ENCODE peak calls at places on chromosomes 2 and 18, in six cellular contexts. Z is mesendoderm; E is T1000; L is NCI-H524; M is DMS153; J is stimulated activated CD4-positive, alpha-beta T cell treated with anti-CD3 and anti-CD28 coated beads, Interleukin-4, amount 100 ng/mL, for 1 hour. K is an unnamed sample.

GRCh38 chr2:42216712-42217111 is 47.6 kb downstream of the EML4 start:
- DNase-seq in Z (no peak), E (no peak), L (no peak), M (no peak), J (no peak), K (peak)

GRCh38 chr2:222627764-222628163 is 28.1 kb downstream of the FARSB start:
- DNase-seq in Z (no peak), E (no peak), L (no peak), M (no peak), J (no peak), K (no peak)

GRCh38 chr2:207523005-207523404 is 6.8 kb upstream of the CREB1 start:
- DNase-seq in Z (no peak), E (no peak), L (no peak), M (no peak), J (no peak), K (no peak)

GRCh38 chr2:84873350-84873749 is 7.5 kb downstream of the TRABD2A start:
- DNase-seq in Z (no peak), E (no peak), L (no peak), M (no peak), J (no peak), K (no peak)

GRCh38 chr2:166321076-166321475 is 54.7 kb downstream of the SCN9A start:
- DNase-seq in Z (no peak), E (no peak), L (no peak), M (no peak), J (no peak), K (no peak)

GRCh38 chr2:20457661-20458630 is 11.1 kb downstream of the RHOB start:
- DNase-seq in Z (no peak), E (no peak), L (no peak), M (no peak), J (no peak), K (no peak)

GRCh38 chr18:40867452-40867851 is 1087.6 kb upstream of the PIK3C3 start:
- DNase-seq in Z (no peak), E (no peak), L (no peak), M (no peak), J (no peak), K (no peak)

GRCh38 chr2:227106845-227107759 is 56.9 kb downstream of the COL4A4 start:
- DNase-seq in Z (peak), E (peak), L (peak), M (peak), J (peak), K (peak)

GRCh38 chr2:36706021-36706328 is 9.5 kb downstream of the VIT start:
- DNase-seq in Z (no peak), E (no peak), L (no peak), M (no peak), J (no peak), K (no peak)

GRCh38 chr2:134135793-134136192 is 118.1 kb upstream of the MGAT5 start:
- DNase-seq in Z (no peak), E (no peak), L (no peak), M (no peak), J (no peak), K (no peak)

GRCh38 chr2:226903179-226903578 is 67.3 kb downstream of the RHBDD1 start:
- DNase-seq in Z (no peak), E (peak), L (no peak), M (no peak), J (no peak), K (no peak)

GRCh38 chr2:219713110-219713509 is 85.7 kb downstream of the SLC4A3 start:
- DNase-seq in Z (peak), E (no peak), L (peak), M (no peak), J (no peak), K (no peak)

GRCh38 chr2:203891474-203891873 is 23.9 kb downstream of the CTLA4 start:
- DNase-seq in Z (no peak), E (no peak), L (no peak), M (no peak), J (no peak), K (no peak)

GRCh38 chr2:231050018-231050901 is 6.4 kb upstream of the PSMD1 start:
- DNase-seq in Z (no peak), E (no peak), L (no peak), M (no peak), J (no peak), K (no peak)

GRCh38 chr2:47403829-47404228 is 873 bp downstream of the MSH2 start:
- DNase-seq in Z (peak), E (no peak), L (peak), M (no peak), J (no peak), K (no peak)

GRCh38 chr2:196902828-196903227 is 23.7 kb downstream of the PGAP1 start:
- DNase-seq in Z (no peak), E (no peak), L (no peak), M (no peak), J (no peak), K (no peak)

GRCh38 chr2:236143811-236144210 is 24.4 kb downstream of the GBX2 start:
- DNase-seq in Z (no peak), E (no peak), L (no peak), M (no peak), J (no peak), K (no peak)

GRCh38 chr2:193584001-193584400 is 1389.3 kb upstream of the TMEFF2 start:
- DNase-seq in Z (peak), E (no peak), L (peak), M (no peak), J (no peak), K (no peak)

GRCh38 chr2:239369631-239370161 is 31.1 kb downstream of the HDAC4 start:
- DNase-seq in Z (no peak), E (no peak), L (no peak), M (no peak), J (peak), K (no peak)

GRCh38 chr2:233928594-233929351 is 11.6 kb downstream of the TRPM8 start:
- DNase-seq in Z (peak), E (no peak), L (peak), M (no peak), J (no peak), K (no peak)

GRCh38 chr2:184336688-184337087 is 261.6 kb upstream of the ZNF804A start:
- DNase-seq in Z (peak), E (no peak), L (no peak), M (no peak), J (no peak), K (no peak)

GRCh38 chr2:240999873-241000541 is 1.6 kb downstream of the SNED1 start:
- DNase-seq in Z (no peak), E (no peak), L (no peak), M (no peak), J (no peak), K (no peak)

GRCh38 chr18:57727952-57728807 is 74.9 kb downstream of the ATP8B1 start:
- DNase-seq in Z (no peak), E (no peak), L (no peak), M (no peak), J (no peak), K (no peak)

GRCh38 chr2:219497495-219498279 is 1.0 kb upstream of the GMPPA start:
- DNase-seq in Z (no peak), E (peak), L (no peak), M (no peak), J (peak), K (peak)

GRCh38 chr2:221070106-221070505 is 502.0 kb downstream of the EPHA4 start:
- DNase-seq in Z (no peak), E (no peak), L (no peak), M (no peak), J (no peak), K (no peak)

GRCh38 chr2:152627010-152627957 is 90.0 kb downstream of the PRPF40A start:
- DNase-seq in Z (peak), E (no peak), L (peak), M (no peak), J (no peak), K (no peak)

GRCh38 chr2:101331202-101331601 is 22.7 kb upstream of the RNF149 start:
- DNase-seq in Z (no peak), E (no peak), L (no peak), M (no peak), J (no peak), K (no peak)

GRCh38 chr2:128537646-128538045 is 219.0 kb upstream of the HS6ST1 start:
- DNase-seq in Z (no peak), E (no peak), L (no peak), M (no peak), J (no peak), K (no peak)

GRCh38 chr18:21853972-21854563 is 113.5 kb downstream of the MIB1 start:
- DNase-seq in Z (no peak), E (no peak), L (no peak), M (no peak), J (no peak), K (no peak)

GRCh38 chr18:77528877-77529276 is 279.2 kb downstream of the GALR1 start:
- DNase-seq in Z (no peak), E (no peak), L (no peak), M (no peak), J (no peak), K (no peak)

GRCh38 chr2:141641462-141641861 is 489.4 kb downstream of the LRP1B start:
- DNase-seq in Z (no peak), E (no peak), L (no peak), M (no peak), J (no peak), K (no peak)

GRCh38 chr2:9003616-9004337 is at the start of gene MBOAT2:
- DNase-seq in Z (peak), E (peak), L (peak), M (peak), J (peak), K (peak)

GRCh38 chr2:110149330-110150220 is 34.0 kb upstream of the MALL start:
- DNase-seq in Z (no peak), E (peak), L (no peak), M (no peak), J (no peak), K (peak)

GRCh38 chr2:56666758-56667157 is 483.0 kb downstream of the CCDC85A start:
- DNase-seq in Z (no peak), E (no peak), L (no peak), M (no peak), J (no peak), K (no peak)

GRCh38 chr2:179525340-179525739 is 260.7 kb upstream of the SESTD1 start:
- DNase-seq in Z (no peak), E (no peak), L (no peak), M (no peak), J (no peak), K (no peak)

GRCh38 chr2:7672027-7672684 is 754.9 kb downstream of the RNF144A start:
- DNase-seq in Z (peak), E (peak), L (peak), M (no peak), J (peak), K (peak)

K was measured in PC-9.